ENCODE peak calls at places on chromosomes 2 and 18, in nine cellular contexts. M is tibial nerve, I is IMR-90, H is heart right ventricle, W is AG09309, A is testis, Z is endodermal cell, E is epithelial cell of esophagus, P is GM23338. K is an unnamed sample.
A peak's percentile ranks its signal among the peaks of the same experiment; 100 is the strongest.

GRCh38 chr18:39838831-39839230 is 2116.2 kb upstream of the PIK3C3 start:
- DNase-seq in M (no peak), I (no peak), H (no peak), W (no peak), A (no peak), Z (no peak), E (peak; percentile 6), P (no peak), K (no peak)

GRCh38 chr2:232781765-232782164 is 5.4 kb upstream of the KCNJ13 start:
- DNase-seq in M (no peak), I (peak; percentile 85), H (no peak), W (peak; percentile 52), A (no peak), Z (no peak), E (peak; percentile 75), P (no peak), K (no peak)

GRCh38 chr2:28981016-28981441 is at the start of gene TOGARAM2:
- DNase-seq in M (no peak), I (peak; percentile 51), H (peak; percentile 20), W (no peak), A (peak; percentile 71), Z (no peak), E (no peak), P (no peak), K (peak; percentile 58)

GRCh38 chr2:13651684-13652131 is 935.0 kb downstream of the TRIB2 start:
- DNase-seq in M (no peak), I (no peak), H (no peak), W (no peak), A (no peak), Z (no peak), E (no peak), P (no peak), K (no peak)

GRCh38 chr2:110759411-110759810 is 27.0 kb downstream of the ACOXL start:
- DNase-seq in M (no peak), I (no peak), H (no peak), W (no peak), A (no peak), Z (no peak), E (no peak), P (no peak), K (no peak)

GRCh38 chr2:176558574-176559140 is 289.4 kb downstream of the MTX2 start:
- DNase-seq in M (no peak), I (no peak), H (no peak), W (no peak), A (no peak), Z (no peak), E (no peak), P (no peak), K (no peak)

GRCh38 chr2:160411167-160411566 is 82.4 kb downstream of the RBMS1 start:
- DNase-seq in M (no peak), I (no peak), H (no peak), W (no peak), A (no peak), Z (no peak), E (peak; percentile 85), P (no peak), K (no peak)

GRCh38 chr18:9135912-9136314 is 668 bp upstream of the ANKRD12 start:
- DNase-seq in M (no peak), I (peak; percentile 19), H (peak; percentile 28), W (no peak), A (peak; percentile 49), Z (peak; percentile 92), E (peak; percentile 61), P (peak; percentile 93), K (no peak)

GRCh38 chr2:70827388-70827787 is 7.0 kb upstream of the CLEC4F start:
- DNase-seq in M (no peak), I (no peak), H (no peak), W (no peak), A (no peak), Z (no peak), E (no peak), P (no peak), K (no peak)

GRCh38 chr2:226690471-226691024 is 109.1 kb downstream of the IRS1 start:
- DNase-seq in M (no peak), I (peak; percentile 31), H (peak; percentile 39), W (no peak), A (no peak), Z (no peak), E (no peak), P (no peak), K (no peak)

DNA sequence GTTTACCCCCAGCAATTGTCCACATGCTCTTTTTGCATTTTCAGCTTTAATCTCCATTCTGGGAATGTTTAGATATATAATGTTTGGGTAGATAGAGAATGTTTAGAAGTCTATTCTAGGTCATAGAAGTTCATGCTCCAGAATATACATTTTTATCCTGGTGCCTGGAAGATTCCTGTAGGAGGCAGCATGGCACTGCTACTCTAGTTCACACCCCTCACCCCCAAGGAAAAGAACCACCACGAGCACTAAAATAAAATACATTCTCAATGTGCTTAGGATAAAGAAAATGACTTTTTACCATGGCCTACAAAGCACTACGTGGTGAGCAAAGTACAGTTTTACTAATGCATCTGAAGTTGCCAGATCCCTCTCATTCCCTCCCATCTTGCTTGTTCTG is 53.8 kb downstream of the MYO1B start:
- DNase-seq in M (no peak), I (peak; percentile 34), H (no peak), W (no peak), A (no peak), Z (no peak), E (no peak), P (no peak), K (no peak)
- TF ChIP-seq CTCF in M (no peak), I (peak; percentile 56), H (no peak), W (peak; percentile 47), A (no peak), Z (peak; percentile 47), E (no peak), P (peak; percentile 51), K (no peak)

DNA sequence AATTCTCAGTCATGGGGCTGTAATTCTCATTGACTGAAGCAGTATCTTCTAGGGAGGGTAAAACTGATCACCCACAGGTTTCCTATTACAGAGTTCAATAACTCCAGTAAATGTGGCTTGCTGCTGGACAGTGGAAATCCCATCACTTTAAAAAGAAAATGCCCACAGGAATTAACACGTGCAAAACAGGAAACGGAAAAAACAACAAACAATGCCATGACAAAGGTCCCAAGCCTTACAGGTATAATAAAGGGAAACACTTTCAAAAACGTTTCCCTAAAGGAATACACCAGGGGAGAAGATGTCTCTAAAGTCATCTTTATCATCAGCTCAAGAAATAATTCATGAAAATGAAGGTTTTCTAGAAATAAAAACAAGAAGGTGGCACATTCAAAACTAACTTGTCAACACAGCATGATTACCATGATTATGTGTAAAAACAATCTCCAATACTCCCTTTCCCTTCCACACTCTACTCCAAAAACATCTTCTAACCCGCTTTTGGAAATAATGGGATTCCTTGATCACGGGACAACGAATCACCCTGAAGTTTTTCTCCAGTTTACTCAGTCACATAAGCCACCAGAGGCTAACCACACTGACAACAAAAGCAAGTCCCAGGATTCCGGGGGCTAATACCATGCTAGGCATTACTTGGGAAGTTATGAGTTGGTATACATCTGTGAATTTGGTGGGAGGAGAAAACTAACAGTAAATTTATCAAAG is 167.9 kb downstream of the TCF4 start:
- DNase-seq in M (no peak), I (no peak), H (no peak), W (no peak), A (no peak), Z (no peak), E (peak; percentile 10), P (no peak), K (no peak)
- H3K4me3 ChIP-seq in M (peak overlapping the region; percentile 8), I (peak overlapping the region; percentile 28), H (peak overlapping the region; percentile 50), W (peak overlapping the region; percentile 28), A (peak overlapping the region; percentile 14), Z (peak overlapping the region; percentile 43), E (peak overlapping the region; percentile 62), P (peak overlapping the region; percentile 17), K (no peak overlapping the region)

DNA sequence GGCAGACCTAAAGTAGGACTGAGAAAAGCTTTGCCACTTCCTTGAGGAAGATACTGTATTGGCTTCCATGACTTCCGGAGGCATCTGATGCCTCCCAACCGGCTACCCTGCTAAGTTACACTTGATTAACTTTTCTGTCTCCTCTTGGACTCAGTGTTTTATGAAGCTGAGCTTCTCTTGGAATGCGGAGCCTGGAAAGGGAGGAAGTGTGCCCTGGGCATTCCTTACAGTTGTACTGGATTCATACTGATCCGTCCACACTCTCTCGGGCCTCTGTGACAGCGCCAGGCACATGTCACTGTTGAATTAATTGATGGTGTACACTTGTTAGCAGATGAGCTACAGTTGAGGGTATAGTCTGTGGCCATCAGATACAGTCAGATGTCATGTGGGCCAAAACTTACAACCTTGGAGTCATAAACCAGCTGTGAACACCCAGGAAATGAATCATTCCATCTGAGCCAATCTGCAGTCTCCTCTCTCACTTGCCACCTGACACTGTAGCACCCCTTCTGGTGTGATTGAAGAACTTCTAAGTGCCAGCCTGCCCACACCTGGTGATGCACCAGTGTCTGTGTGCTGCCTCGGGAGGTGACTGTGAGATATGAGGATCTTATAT is 122.5 kb downstream of the FHOD3 start:
- DNase-seq in M (no peak), I (peak; percentile 21), H (no peak), W (no peak), A (no peak), Z (no peak), E (peak; percentile 89), P (peak; percentile 43), K (no peak)
- TF ChIP-seq CTCF in M (no peak), I (no peak), H (no peak), W (no peak), A (no peak), Z (peak; percentile 57), E (peak; percentile 58), P (peak; percentile 44), K (no peak)

GRCh38 chr18:32450026-32450681 is 20.5 kb downstream of the GAREM1 start:
- DNase-seq in M (no peak), I (no peak), H (no peak), W (no peak), A (no peak), Z (no peak), E (no peak), P (no peak), K (no peak)
- H3K4me3 ChIP-seq in M (no peak overlapping the region), I (no peak overlapping the region), H (no peak overlapping the region), W (no peak overlapping the region), A (no peak overlapping the region), Z (no peak overlapping the region), E (no peak overlapping the region), P (no peak overlapping the region), K (no peak overlapping the region)

GRCh38 chr2:131445896-131446295 is 30.0 kb upstream of the TUBA3D start:
- DNase-seq in M (no peak), I (no peak), H (no peak), W (no peak), A (no peak), Z (no peak), E (no peak), P (no peak), K (no peak)
- TF ChIP-seq CTCF in M (no peak), I (no peak), H (no peak), W (no peak), A (no peak), Z (no peak), E (no peak), P (no peak), K (no peak)

GRCh38 chr2:45909677-45910191 is 258.3 kb downstream of the PRKCE start:
- DNase-seq in M (no peak), I (no peak), H (no peak), W (no peak), A (no peak), Z (no peak), E (peak; percentile 88), P (no peak), K (no peak)
- H3K4me3 ChIP-seq in M (no peak overlapping the region), I (no peak overlapping the region), H (no peak overlapping the region), W (no peak overlapping the region), A (no peak overlapping the region), Z (no peak overlapping the region), E (no peak overlapping the region), P (no peak overlapping the region), K (no peak overlapping the region)